ENCODE peak calls at places on chromosomes 7 and 10, in four cellular contexts. Z, X, W and T are unnamed samples.

GRCh38 chr7:106329971-106330733 is 45.4 kb upstream of the NAMPT start:
- DNase-seq in W (no peak), Z (no peak), X (no peak), T (no peak)

GRCh38 chr7:21923663-21924062 is 22.0 kb downstream of the CDCA7L start:
- DNase-seq in W (no peak), X (no peak), Z (no peak), T (no peak)

GRCh38 chr10:69890065-69890831 is 88.5 kb downstream of the COL13A1 start:
- DNase-seq in X (no peak), W (no peak), Z (no peak), T (no peak)

GRCh38 chr10:125084191-125085186 is 75.9 kb downstream of the CTBP2 start:
- DNase-seq in Z (no peak), W (peak), X (no peak), T (peak)

GRCh38 chr10:119634219-119634544 is 17.0 kb upstream of the BAG3 start:
- DNase-seq in W (no peak), Z (no peak), X (no peak), T (no peak)

GRCh38 chr10:86649471-86650150 is 4.7 kb upstream of the OPN4 start:
- DNase-seq in X (no peak), W (no peak), Z (no peak), T (no peak)

GRCh38 chr10:72276013-72276387 is 2.3 kb downstream of the DDIT4 start:
- DNase-seq in X (no peak), Z (no peak), W (no peak), T (peak)

GRCh38 chr7:64902806-64903721 is at the start of gene ZNF273:
- DNase-seq in X (peak), W (peak), Z (peak), T (peak)

GRCh38 chr10:123606955-123607354 is 59.2 kb upstream of the GPR26 start:
- DNase-seq in Z (no peak), X (no peak), W (no peak), T (no peak)

GRCh38 chr10:13858709-13859108 is 271.9 kb downstream of the PRPF18 start:
- DNase-seq in Z (no peak), W (no peak), X (no peak), T (no peak)

GRCh38 chr10:47309403-47310089 is 9.5 kb downstream of the GDF10 start:
- DNase-seq in W (no peak), X (no peak), Z (peak), T (no peak)

GRCh38 chr7:142632291-142633134 is 116.8 kb upstream of the PRSS1 start:
- DNase-seq in X (peak), Z (peak), W (peak), T (peak)

GRCh38 chr7:150473902-150474301 is 23.5 kb downstream of the GIMAP8 start:
- DNase-seq in W (no peak), Z (no peak), X (no peak), T (no peak)

GRCh38 chr10:70364001-70364771 is 18.2 kb downstream of the LRRC20 start:
- DNase-seq in X (peak), W (peak), Z (peak), T (peak)

GRCh38 chr10:109824206-109824605 is 99.1 kb downstream of the XPNPEP1 start:
- DNase-seq in X (no peak), W (no peak), Z (no peak), T (no peak)

GRCh38 chr10:131812736-131813604 is 87.8 kb upstream of the PPP2R2D start:
- DNase-seq in X (no peak), Z (no peak), W (no peak), T (no peak)

GRCh38 chr7:75914169-75914654 is 743 bp upstream of the POR start:
- DNase-seq in Z (peak), W (no peak), X (no peak), T (no peak)

GRCh38 chr7:76008156-76008687 is 13.8 kb upstream of the TMEM120A start:
- DNase-seq in Z (no peak), X (peak), W (no peak), T (no peak)

GRCh38 chr10:4947635-4948596 is 15.3 kb upstream of the AKR1C1 start:
- DNase-seq in Z (no peak), W (no peak), X (no peak), T (peak)

GRCh38 chr10:132487241-132488135 is 50.1 kb upstream of the INPP5A start:
- DNase-seq in Z (no peak), X (no peak), W (no peak), T (no peak)

GRCh38 chr10:125448596-125448995 is 234.4 kb downstream of the TEX36 start:
- DNase-seq in X (no peak), W (peak), Z (peak), T (peak)

DNA sequence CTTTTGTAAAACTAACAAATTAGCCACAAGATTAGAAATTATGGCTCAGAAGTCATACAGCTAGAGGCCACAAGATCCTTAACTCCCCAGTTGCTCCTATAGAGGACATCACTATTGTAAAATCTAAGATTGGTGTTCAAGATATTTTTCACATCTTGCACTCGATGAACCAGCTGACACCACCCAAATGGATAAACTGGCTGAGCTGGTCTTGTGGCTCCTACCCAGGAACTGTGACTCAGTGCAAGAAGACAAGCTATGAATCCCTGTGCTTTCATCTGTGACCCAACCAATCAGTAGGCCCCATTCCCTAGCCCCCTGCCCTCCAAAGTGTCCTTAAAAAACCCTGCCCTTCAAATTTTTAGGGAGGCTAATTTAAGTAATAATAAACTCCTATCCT is 27.9 kb upstream of the R3HCC1L start:
- DNase-seq in Z (no peak), W (no peak), X (no peak), T (no peak)
- TF ChIP-seq SRF in Z (no peak), W (no peak), X (no peak), T (no peak)

GRCh38 chr7:93171606-93172226 is 23.5 kb upstream of the SAMD9L start:
- DNase-seq in W (no peak), X (no peak), Z (no peak), T (no peak)
- TF ChIP-seq SRF in W (no peak), X (no peak), Z (no peak), T (no peak)

DNA sequence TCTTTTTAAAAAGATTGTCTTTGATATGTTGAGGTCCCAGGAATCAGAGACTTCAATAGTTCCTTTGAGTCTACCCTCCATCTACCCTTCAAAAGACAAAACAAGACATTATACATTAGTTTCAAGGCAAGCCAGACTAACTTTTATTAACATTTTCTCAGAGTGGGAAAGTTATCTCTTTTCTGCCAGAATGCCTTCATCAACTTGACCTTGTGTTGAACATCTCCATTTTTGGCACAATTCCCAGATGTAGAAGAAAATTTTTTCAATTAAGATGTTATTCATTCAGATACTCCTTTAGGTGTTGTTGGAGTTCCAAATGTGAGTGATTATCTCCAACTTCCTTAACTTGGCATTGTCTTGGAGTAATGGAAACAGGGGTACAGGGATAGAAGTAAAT is 59.1 kb downstream of the NRF1 start:
- DNase-seq in Z (peak), W (no peak), X (no peak), T (no peak)
- TF ChIP-seq SRF in Z (no peak), W (no peak), X (no peak), T (no peak)

GRCh38 chr7:73894851-73895441 is 34.0 kb downstream of the TMEM270 start:
- DNase-seq in W (no peak), Z (peak), X (no peak), T (no peak)
- TF ChIP-seq SRF in W (no peak), Z (no peak), X (no peak), T (no peak)

DNA sequence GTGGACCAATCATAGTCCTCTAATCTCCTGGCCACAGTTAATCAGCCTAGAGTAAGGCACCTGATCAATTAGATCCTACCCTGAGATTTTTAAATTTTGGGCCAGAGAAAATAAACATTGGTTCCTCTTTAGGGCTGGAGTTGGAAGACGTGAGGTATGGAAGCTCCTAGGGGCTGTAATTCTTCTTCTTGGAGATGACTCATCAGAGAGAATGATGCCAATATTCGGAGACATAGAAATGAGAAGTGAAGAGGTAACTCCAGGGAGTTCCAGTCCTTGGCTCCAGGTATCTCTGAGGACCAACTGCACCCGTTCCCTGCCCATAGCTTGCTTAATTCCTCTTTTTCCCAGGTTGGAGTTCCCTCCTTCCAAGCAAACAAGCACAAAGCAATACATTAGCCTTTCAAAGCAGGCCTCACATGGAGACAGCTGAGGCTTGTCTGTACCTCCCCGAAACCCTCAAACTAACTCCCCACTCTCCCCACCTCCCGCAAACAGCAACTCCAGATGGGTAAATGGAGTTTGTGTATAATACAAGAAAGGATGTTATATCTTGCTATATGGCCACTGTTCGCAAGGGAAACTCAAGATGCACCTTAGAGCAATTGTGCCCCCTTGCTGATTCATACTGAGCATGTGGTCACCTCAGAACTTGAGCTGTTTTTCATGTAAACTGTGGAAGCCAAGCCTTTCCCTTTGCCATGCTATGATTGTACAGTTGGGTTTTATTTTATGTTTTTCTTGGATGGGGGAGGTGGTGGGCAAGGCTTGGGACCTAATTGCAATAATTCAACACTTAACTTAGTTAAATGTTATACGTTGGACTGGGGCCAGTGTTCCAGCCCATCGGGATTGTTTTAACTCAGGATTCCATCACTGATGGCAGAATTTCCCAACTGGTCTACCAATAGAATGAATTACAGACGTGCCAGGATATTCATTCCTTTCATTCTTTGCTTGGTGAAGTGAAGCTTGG is 29.3 kb downstream of the PIK3AP1 start:
- DNase-seq in W (no peak), X (no peak), Z (no peak), T (no peak)
- TF ChIP-seq SRF in W (no peak), X (no peak), Z (no peak), T (no peak)

GRCh38 chr10:116826803-116827202 is 22.5 kb upstream of the ENO4 start:
- DNase-seq in Z (no peak), X (no peak), W (no peak), T (peak)
- TF ChIP-seq SRF in Z (no peak), X (no peak), W (no peak), T (no peak)

GRCh38 chr7:26480166-26480565 is 188.5 kb downstream of the SNX10 start:
- DNase-seq in Z (no peak), X (no peak), W (no peak), T (no peak)
- TF ChIP-seq SRF in Z (no peak), X (no peak), W (no peak), T (no peak)

GRCh38 chr10:80196270-80196949 is 8.9 kb downstream of the ANXA11 start:
- DNase-seq in W (no peak), X (peak), Z (no peak), T (peak)
- TF ChIP-seq SRF in W (no peak), X (no peak), Z (no peak), T (no peak)

GRCh38 chr7:2560175-2560695 is 1.5 kb downstream of the IQCE start:
- DNase-seq in X (no peak), W (no peak), Z (no peak), T (no peak)
- TF ChIP-seq SRF in X (no peak), W (no peak), Z (no peak), T (no peak)

DNA sequence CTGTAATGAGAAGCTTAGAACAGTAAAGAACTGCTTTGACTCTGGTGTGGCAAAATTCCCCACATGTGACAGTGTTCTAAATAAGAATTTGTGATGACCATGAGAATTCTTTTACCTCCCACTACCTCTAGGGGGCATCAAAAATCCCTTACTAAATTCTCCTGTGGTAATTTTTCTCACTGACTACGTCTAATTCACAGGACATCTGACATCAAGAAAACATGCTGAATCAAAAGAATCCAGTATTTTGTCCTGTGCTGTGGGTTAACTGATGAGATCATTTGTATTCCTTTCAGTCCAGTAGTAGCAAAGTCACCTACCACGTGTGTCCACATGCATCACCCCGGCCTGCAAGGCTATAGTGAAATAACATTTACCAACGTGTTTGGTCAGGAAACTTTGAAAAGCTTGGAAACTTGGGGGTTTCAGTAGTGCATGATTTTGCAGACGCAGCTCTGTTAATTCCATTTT is 103.8 kb downstream of the ATE1 start:
- DNase-seq in W (no peak), Z (peak), X (no peak), T (peak)
- TF ChIP-seq SRF in W (no peak), Z (no peak), X (no peak), T (no peak)